ENCODE peak calls at places on chromosomes 3 and 15, in six cellular contexts. One of them, this sample, is unnamed. For H3K9me3, the result is how much of the 10 kb centered on the place peaks cover.

GRCh38 chr3:133757701-133758319 is 11.6 kb downstream of the TF start:
- DNase-seq in right lobe of liver: no peak
- DNase-seq in stomach: no peak
- DNase-seq in cardiac muscle cell: no peak
- DNase-seq in Peyer's patch: no peak
- DNase-seq in H9: no peak
- DNase-seq in this sample: no peak

GRCh38 chr3:186931487-186932280 is 1.4 kb downstream of the ST6GAL1 start:
- DNase-seq in right lobe of liver: peak
- DNase-seq in stomach: peak
- DNase-seq in cardiac muscle cell: peak
- DNase-seq in Peyer's patch: peak
- DNase-seq in H9: peak
- DNase-seq in this sample: no peak

GRCh38 chr3:42116466-42116865 is 25.3 kb downstream of the TRAK1 start:
- DNase-seq in right lobe of liver: no peak
- DNase-seq in stomach: no peak
- DNase-seq in cardiac muscle cell: no peak
- DNase-seq in Peyer's patch: no peak
- DNase-seq in H9: no peak
- DNase-seq in this sample: no peak

GRCh38 chr3:115357456-115357855 is 210.4 kb upstream of the ZBTB20 start:
- DNase-seq in right lobe of liver: no peak
- DNase-seq in stomach: no peak
- DNase-seq in cardiac muscle cell: no peak
- DNase-seq in Peyer's patch: no peak
- DNase-seq in H9: no peak
- DNase-seq in this sample: no peak

GRCh38 chr3:161559177-161559998 is 62.8 kb downstream of the OTOL1 start:
- DNase-seq in right lobe of liver: no peak
- DNase-seq in stomach: no peak
- DNase-seq in cardiac muscle cell: peak
- DNase-seq in Peyer's patch: no peak
- DNase-seq in H9: no peak
- DNase-seq in this sample: no peak

GRCh38 chr3:134372405-134373277 is 1.6 kb downstream of the AMOTL2 start:
- DNase-seq in right lobe of liver: no peak
- DNase-seq in stomach: no peak
- DNase-seq in cardiac muscle cell: no peak
- DNase-seq in Peyer's patch: no peak
- DNase-seq in H9: no peak
- DNase-seq in this sample: no peak

GRCh38 chr3:8501388-8502131 is at the start of gene LMCD1:
- DNase-seq in right lobe of liver: peak
- DNase-seq in stomach: peak
- DNase-seq in cardiac muscle cell: peak
- DNase-seq in Peyer's patch: peak
- DNase-seq in H9: peak
- DNase-seq in this sample: peak

GRCh38 chr3:79247367-79248103 is 520.3 kb downstream of the ROBO1 start:
- DNase-seq in right lobe of liver: no peak
- DNase-seq in stomach: no peak
- DNase-seq in cardiac muscle cell: no peak
- DNase-seq in Peyer's patch: no peak
- DNase-seq in H9: no peak
- DNase-seq in this sample: peak

GRCh38 chr15:95468820-95469219 is 861.7 kb upstream of the NR2F2 start:
- DNase-seq in right lobe of liver: no peak
- DNase-seq in stomach: no peak
- DNase-seq in cardiac muscle cell: no peak
- DNase-seq in Peyer's patch: no peak
- DNase-seq in H9: peak
- DNase-seq in this sample: no peak

GRCh38 chr15:60612400-60613048 is 133.6 kb upstream of the ICE2 start:
- DNase-seq in right lobe of liver: no peak
- DNase-seq in stomach: no peak
- DNase-seq in cardiac muscle cell: peak
- DNase-seq in Peyer's patch: no peak
- DNase-seq in H9: no peak
- DNase-seq in this sample: no peak

GRCh38 chr3:172142074-172143059 is 103.0 kb downstream of the FNDC3B start:
- DNase-seq in right lobe of liver: no peak
- DNase-seq in stomach: no peak
- DNase-seq in cardiac muscle cell: no peak
- DNase-seq in Peyer's patch: no peak
- DNase-seq in H9: no peak
- DNase-seq in this sample: no peak

GRCh38 chr15:81178365-81178764 is 18.3 kb upstream of the IL16 start:
- DNase-seq in right lobe of liver: no peak
- DNase-seq in stomach: no peak
- DNase-seq in cardiac muscle cell: no peak
- DNase-seq in Peyer's patch: no peak
- DNase-seq in H9: no peak
- DNase-seq in this sample: no peak

GRCh38 chr15:81174759-81175327 is 21.8 kb upstream of the IL16 start:
- DNase-seq in right lobe of liver: no peak
- DNase-seq in stomach: no peak
- DNase-seq in cardiac muscle cell: peak
- DNase-seq in Peyer's patch: no peak
- DNase-seq in H9: no peak
- DNase-seq in this sample: no peak

GRCh38 chr15:81174125-81174524 is 22.6 kb upstream of the IL16 start:
- DNase-seq in right lobe of liver: no peak
- DNase-seq in stomach: no peak
- DNase-seq in cardiac muscle cell: no peak
- DNase-seq in Peyer's patch: no peak
- DNase-seq in H9: no peak
- DNase-seq in this sample: no peak

GRCh38 chr15:81175496-81175895 is 21.2 kb upstream of the IL16 start:
- DNase-seq in right lobe of liver: no peak
- DNase-seq in stomach: no peak
- DNase-seq in cardiac muscle cell: no peak
- DNase-seq in Peyer's patch: no peak
- DNase-seq in H9: no peak
- DNase-seq in this sample: no peak

GRCh38 chr15:81176291-81176893 is 20.3 kb upstream of the IL16 start:
- DNase-seq in right lobe of liver: no peak
- DNase-seq in stomach: no peak
- DNase-seq in cardiac muscle cell: no peak
- DNase-seq in Peyer's patch: no peak
- DNase-seq in H9: peak
- DNase-seq in this sample: no peak
- TF ChIP-seq CTCF in right lobe of liver: no peak
- TF ChIP-seq CTCF in stomach: no peak
- TF ChIP-seq CTCF in cardiac muscle cell: peak
- TF ChIP-seq CTCF in Peyer's patch: no peak
- TF ChIP-seq CTCF in H9: peak
- TF ChIP-seq CTCF in this sample: no peak

DNA sequence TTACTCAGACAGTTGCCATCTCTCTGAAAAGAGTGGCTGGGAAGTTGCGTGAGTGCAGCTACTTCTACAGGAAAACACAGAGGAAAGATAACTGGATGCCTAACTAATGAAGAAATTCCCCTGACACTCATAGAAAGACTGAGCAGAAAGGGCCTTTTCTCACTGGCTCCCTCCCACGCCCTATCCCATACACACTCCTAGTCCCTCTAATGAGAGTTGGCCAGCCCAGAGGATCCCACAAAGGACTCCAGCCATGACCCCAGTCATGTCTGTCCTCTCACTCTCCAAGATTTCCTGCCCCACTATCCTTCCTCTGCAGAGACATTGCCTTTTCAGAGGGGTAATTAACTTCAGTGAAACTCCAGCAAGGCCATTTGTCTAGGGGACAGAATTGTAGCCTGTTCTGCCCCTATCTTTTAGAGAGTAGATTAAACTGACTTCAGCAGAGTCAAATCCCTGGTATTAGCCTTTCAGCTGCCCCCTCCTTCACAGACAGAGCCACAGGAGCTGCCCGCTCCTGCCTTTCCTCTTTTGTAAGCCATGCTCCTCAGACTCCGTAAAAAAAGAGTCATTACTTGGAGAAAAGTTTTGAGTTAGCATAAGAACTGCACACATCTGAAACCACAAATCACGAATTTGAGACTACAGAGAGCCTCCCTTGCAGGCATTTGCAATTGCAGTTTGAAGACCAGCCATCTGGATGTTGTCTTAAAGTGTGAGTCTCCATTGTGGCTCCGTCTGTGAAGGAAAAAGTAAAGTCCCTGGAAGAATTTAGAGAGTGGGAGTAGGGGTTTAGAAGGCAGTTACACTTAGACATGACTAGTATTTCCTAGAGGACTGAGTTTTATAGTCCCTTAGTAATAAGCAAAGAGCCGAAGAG is 129.1 kb upstream of the SEMA6D start:
- DNase-seq in right lobe of liver: no peak
- DNase-seq in stomach: no peak
- DNase-seq in cardiac muscle cell: no peak
- DNase-seq in Peyer's patch: no peak
- DNase-seq in H9: no peak
- DNase-seq in this sample: no peak
- H3K9me3 ChIP-seq in right lobe of liver: under half
- H3K9me3 ChIP-seq in stomach: under half
- H3K9me3 ChIP-seq in cardiac muscle cell: under half
- H3K9me3 ChIP-seq in Peyer's patch: under half
- H3K9me3 ChIP-seq in H9: under half
- H3K9me3 ChIP-seq in this sample: under half

DNA sequence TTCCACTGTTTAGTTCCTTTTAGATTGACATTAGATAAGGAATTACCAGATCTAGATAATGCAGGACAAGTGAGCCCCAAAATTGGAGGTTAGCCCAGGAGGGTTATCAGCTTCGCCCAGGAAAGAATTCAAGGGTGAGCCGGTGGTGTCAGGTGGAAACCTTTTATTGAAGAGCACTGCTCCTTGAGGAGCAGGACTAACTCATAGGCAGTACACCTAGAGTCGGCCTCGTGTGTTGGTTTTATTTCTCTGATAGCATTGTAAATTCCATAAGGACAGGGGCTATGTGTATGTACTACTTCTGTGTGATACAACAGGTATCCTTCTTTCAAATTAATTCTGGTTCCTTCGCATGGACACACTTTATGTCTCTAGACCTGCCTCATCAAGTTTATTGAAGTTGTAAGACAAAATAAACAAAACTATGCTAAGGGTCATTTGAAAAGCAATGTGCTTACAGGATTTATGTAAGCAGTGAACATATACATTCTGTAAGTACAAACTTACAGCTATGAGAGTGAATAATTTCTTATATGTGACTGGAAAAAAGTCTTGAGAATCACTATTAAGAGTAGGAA is 57.2 kb downstream of the SNX4 start:
- DNase-seq in right lobe of liver: no peak
- DNase-seq in stomach: no peak
- DNase-seq in cardiac muscle cell: no peak
- DNase-seq in Peyer's patch: no peak
- DNase-seq in H9: no peak
- DNase-seq in this sample: no peak
- TF ChIP-seq CTCF in right lobe of liver: no peak
- TF ChIP-seq CTCF in stomach: no peak
- TF ChIP-seq CTCF in cardiac muscle cell: no peak
- TF ChIP-seq CTCF in Peyer's patch: no peak
- TF ChIP-seq CTCF in H9: no peak
- TF ChIP-seq CTCF in this sample: no peak

DNA sequence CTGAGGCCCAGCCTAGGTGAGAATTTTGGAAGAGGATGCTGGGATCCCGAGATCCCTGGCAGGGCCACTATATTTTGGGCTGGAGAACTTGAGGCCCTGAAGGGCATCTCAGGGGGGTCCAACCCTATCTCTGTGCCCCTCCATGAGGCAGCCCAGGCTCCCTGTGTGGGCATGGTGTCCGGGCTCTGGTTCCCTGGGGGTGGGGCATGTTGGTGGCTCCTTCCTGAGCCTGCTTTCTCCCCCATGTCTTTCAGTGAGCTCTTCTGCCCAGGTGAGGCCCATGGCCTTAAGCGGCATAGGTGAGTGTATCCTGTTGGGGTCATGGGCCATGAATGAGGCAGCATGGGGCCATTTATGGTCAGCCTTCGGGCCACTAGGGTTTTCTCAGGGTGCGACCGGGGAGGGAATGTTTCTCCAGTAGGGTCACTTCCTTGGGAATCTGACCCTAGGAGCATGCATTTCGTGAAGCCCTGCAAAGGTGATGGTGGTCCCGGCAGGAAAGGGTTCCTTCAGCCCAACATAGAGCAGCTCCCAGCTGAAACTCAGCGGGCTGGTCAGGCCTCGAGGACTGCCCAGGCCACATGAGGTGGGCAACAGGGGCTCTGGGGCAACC is 191.3 kb downstream of the UBE3A start:
- DNase-seq in right lobe of liver: peak
- DNase-seq in stomach: peak
- DNase-seq in cardiac muscle cell: no peak
- DNase-seq in Peyer's patch: no peak
- DNase-seq in H9: peak
- DNase-seq in this sample: no peak
- H3K9me3 ChIP-seq in right lobe of liver: under half
- H3K9me3 ChIP-seq in stomach: half or more
- H3K9me3 ChIP-seq in cardiac muscle cell: under half
- H3K9me3 ChIP-seq in Peyer's patch: under half
- H3K9me3 ChIP-seq in H9: half or more
- H3K9me3 ChIP-seq in this sample: under half

GRCh38 chr3:105130911-105131310 is 235.8 kb upstream of the ALCAM start:
- DNase-seq in right lobe of liver: no peak
- DNase-seq in stomach: no peak
- DNase-seq in cardiac muscle cell: no peak
- DNase-seq in Peyer's patch: no peak
- DNase-seq in H9: no peak
- DNase-seq in this sample: no peak
- TF ChIP-seq CTCF in right lobe of liver: no peak
- TF ChIP-seq CTCF in stomach: no peak
- TF ChIP-seq CTCF in cardiac muscle cell: no peak
- TF ChIP-seq CTCF in Peyer's patch: no peak
- TF ChIP-seq CTCF in H9: no peak
- TF ChIP-seq CTCF in this sample: no peak